ENCODE peak calls at places on chromosomes 5 and 9, in seven cellular contexts. W is stomach; B is left cardiac atrium; K is stimulated activated CD8-positive, alpha-beta memory T cell treated with anti-CD3 and anti-CD28 coated beads, Interleukin-2, amount 100 ng/mL, for 48 hours; T is iPS-NIHi11; F is foreskin fibroblast; S is stimulated activated CD4-positive, alpha-beta T cell treated with anti-CD3 and anti-CD28 coated beads, Interleukin-15, amount 100 ng/mL, for 48 hours. G is an unnamed sample.

GRCh38 chr9:37732952-37733351 is 20.7 kb upstream of the TRMT10B start:
- DNase-seq in W (no peak), B (no peak), K (no peak), T (no peak), F (no peak), S (no peak), G (no peak)

GRCh38 chr9:79603222-79603925 is 31.6 kb downstream of the TLE4 start:
- DNase-seq in W (no peak), B (no peak), K (no peak), T (no peak), F (no peak), S (no peak), G (no peak)

GRCh38 chr9:19231126-19232035 is 888 bp downstream of the DENND4C start:
- DNase-seq in W (peak; percentile 26), B (no peak), K (peak; percentile 8), T (no peak), F (no peak), S (peak; percentile 3), G (peak; percentile 37)

GRCh38 chr5:106843812-106844416 is 826.8 kb downstream of the EFNA5 start:
- DNase-seq in W (no peak), B (no peak), K (no peak), T (peak; percentile 28), F (no peak), S (no peak), G (no peak)

GRCh38 chr5:159515909-159516415 is 185.7 kb upstream of the IL12B start:
- DNase-seq in W (peak; percentile 74), B (peak; percentile 64), K (peak; percentile 75), T (peak; percentile 82), F (no peak), S (peak; percentile 71), G (peak; percentile 38)

GRCh38 chr5:107770051-107770450 is 99.3 kb upstream of the EFNA5 start:
- DNase-seq in W (no peak), B (no peak), K (no peak), T (no peak), F (no peak), S (no peak), G (no peak)

GRCh38 chr5:116575635-116576042 is 1.0 kb upstream of the SEMA6A start:
- DNase-seq in W (no peak), B (no peak), K (no peak), T (no peak), F (no peak), S (no peak), G (peak; percentile 4)

GRCh38 chr5:5905186-5905585 is 473.2 kb downstream of the MED10 start:
- DNase-seq in W (no peak), B (no peak), K (no peak), T (no peak), F (no peak), S (no peak), G (no peak)

GRCh38 chr9:131276107-131276888 is at the start of gene FAM78A:
- DNase-seq in W (peak; percentile 57), B (peak; percentile 78), K (no peak), T (peak; percentile 55), F (peak; percentile 21), S (no peak), G (peak; percentile 42)

G was measured in AG08396.